ENCODE peak calls at places on chromosomes 2 and 18, in nine cellular contexts. N is lower lobe of right lung; X is progenitor cell of endocrine pancreas; I is stimulated activated CD8-positive, alpha-beta memory T cell treated with anti-CD3 and anti-CD28 coated beads, Interleukin-15, amount 100 ng/mL, for 48 hours; E is HS-5; Y is stimulated activated naive B cell treated with anti-CD40 and anti-IgM and Interleukin-4, amounts not matched to agents 10 μg/mL and 1 μg/mL and 100 μg/mL, for 72 hours; B is MCF 10A; O is mucosa of gallbladder; L is cardiac septum. R is an unnamed sample.

GRCh38 chr2:100643459-100643858 is 80.7 kb downstream of the PDCL3 start:
- DNase-seq in O (no peak), N (no peak), Y (no peak), B (no peak), X (no peak), L (no peak), E (no peak), I (no peak), R (no peak)

GRCh38 chr2:196565982-196566381 is 73.5 kb upstream of the CCDC150 start:
- DNase-seq in N (no peak), X (no peak), Y (no peak), I (no peak), B (no peak), E (no peak), L (no peak), O (no peak), R (no peak)

GRCh38 chr2:120904825-120905224 is 169.2 kb downstream of the GLI2 start:
- DNase-seq in E (no peak), L (no peak), B (no peak), I (no peak), X (no peak), Y (no peak), N (no peak), O (no peak), R (no peak)

GRCh38 chr18:80009661-80010550 is 21.5 kb upstream of the TXNL4A start:
- DNase-seq in L (peak), N (no peak), I (no peak), O (peak), B (peak), E (peak), X (no peak), Y (no peak), R (peak)

GRCh38 chr2:181058378-181059269 is 78.2 kb downstream of the UBE2E3 start:
- DNase-seq in I (no peak), E (no peak), N (no peak), L (no peak), B (peak), Y (no peak), O (peak), X (no peak), R (no peak)

GRCh38 chr2:25982273-25982967 is at the start of gene KIF3C:
- DNase-seq in E (no peak), O (peak), B (peak), L (peak), X (peak), N (peak), I (peak), Y (peak), R (peak)

GRCh38 chr2:33672896-33673295 is 73.8 kb upstream of the FAM98A start:
- DNase-seq in I (no peak), X (no peak), B (no peak), O (no peak), E (no peak), Y (no peak), N (no peak), L (no peak), R (no peak)

GRCh38 chr2:46540496-46541342 is 61.4 kb downstream of the TMEM247 start:
- DNase-seq in X (no peak), E (peak), N (no peak), O (peak), Y (no peak), I (no peak), B (peak), L (no peak), R (no peak)

GRCh38 chr2:14633031-14633430 is 514 bp downstream of the LRATD1 start:
- DNase-seq in E (no peak), B (peak), O (no peak), I (no peak), X (no peak), L (no peak), Y (no peak), N (peak), R (peak)

GRCh38 chr2:140714586-140714985 is 1416.2 kb downstream of the LRP1B start:
- DNase-seq in X (no peak), O (no peak), Y (no peak), L (no peak), N (no peak), I (no peak), B (no peak), E (no peak), R (no peak)

GRCh38 chr18:63979409-63979908 is 9.6 kb downstream of the SERPINB8 start:
- DNase-seq in X (peak), I (no peak), O (peak), N (no peak), Y (peak), B (peak), E (no peak), L (no peak), R (peak)

GRCh38 chr2:39504790-39505335 is 67.8 kb upstream of the MAP4K3 start:
- DNase-seq in N (no peak), E (peak), O (no peak), Y (no peak), B (peak), X (no peak), I (no peak), L (no peak), R (no peak)

GRCh38 chr2:164847966-164848365 is 6.3 kb upstream of the COBLL1 start:
- DNase-seq in Y (no peak), I (no peak), O (no peak), B (peak), X (no peak), E (no peak), L (no peak), N (no peak), R (no peak)

GRCh38 chr2:207082619-207083018 is 83.1 kb downstream of the KLF7 start:
- DNase-seq in E (no peak), B (no peak), N (no peak), Y (no peak), I (no peak), L (no peak), O (no peak), X (no peak), R (no peak)

GRCh38 chr18:48780151-48781001 is 170.4 kb downstream of the SMAD7 start:
- DNase-seq in B (no peak), L (no peak), N (peak), E (no peak), Y (no peak), O (no peak), X (no peak), I (no peak), R (no peak)

GRCh38 chr2:238868616-238869292 is 20.9 kb downstream of the TWIST2 start:
- DNase-seq in Y (no peak), X (no peak), I (no peak), O (peak), N (peak), E (no peak), L (peak), B (peak), R (peak)

GRCh38 chr2:205047273-205047839 is 502.1 kb downstream of the PARD3B start:
- DNase-seq in E (no peak), N (no peak), O (no peak), X (no peak), I (no peak), Y (no peak), L (no peak), B (no peak), R (no peak)

GRCh38 chr2:38436227-38436664 is 59.2 kb upstream of the ATL2 start:
- DNase-seq in L (no peak), E (no peak), O (no peak), Y (no peak), N (no peak), I (no peak), X (no peak), B (peak), R (no peak)

GRCh38 chr2:66522591-66523379 is 87.9 kb downstream of the MEIS1 start:
- DNase-seq in X (no peak), Y (no peak), L (no peak), O (no peak), I (no peak), N (no peak), E (no peak), B (no peak), R (no peak)

GRCh38 chr2:141417246-141417797 is 713.5 kb downstream of the LRP1B start:
- DNase-seq in E (no peak), Y (no peak), X (no peak), I (no peak), B (no peak), O (no peak), N (no peak), L (no peak), R (no peak)

GRCh38 chr2:60309941-60310680 is 243.3 kb downstream of the BCL11A start:
- DNase-seq in O (no peak), N (no peak), L (no peak), Y (no peak), X (no peak), E (no peak), I (no peak), B (no peak), R (no peak)

GRCh38 chr2:14494759-14495158 is 137.8 kb upstream of the LRATD1 start:
- DNase-seq in Y (no peak), X (no peak), O (no peak), E (no peak), B (no peak), N (no peak), I (no peak), L (no peak), R (no peak)

GRCh38 chr2:114032705-114033104 is 142.8 kb downstream of the ACTR3 start:
- DNase-seq in Y (no peak), E (no peak), B (no peak), I (no peak), L (no peak), O (no peak), N (no peak), X (no peak), R (no peak)

GRCh38 chr2:106075038-106075437 is 119.1 kb downstream of the UXS1 start:
- DNase-seq in O (no peak), L (no peak), E (no peak), I (no peak), B (no peak), Y (no peak), X (no peak), N (no peak), R (no peak)

GRCh38 chr18:8379187-8379941 is 229.9 kb upstream of the RAB12 start:
- DNase-seq in Y (no peak), N (no peak), X (no peak), E (no peak), B (no peak), L (no peak), I (no peak), O (no peak), R (no peak)

GRCh38 chr2:197893403-197894177 is 89.2 kb downstream of the PLCL1 start:
- DNase-seq in N (no peak), X (no peak), O (no peak), I (no peak), Y (no peak), B (no peak), E (no peak), L (no peak), R (peak)

GRCh38 chr2:219947575-219947974 is 320.1 kb downstream of the SLC4A3 start:
- DNase-seq in X (no peak), Y (no peak), E (peak), I (no peak), L (no peak), N (no peak), B (no peak), O (no peak), R (no peak)

GRCh38 chr18:31992836-31993575 is 25.6 kb upstream of the RNF125 start:
- DNase-seq in X (no peak), L (no peak), O (no peak), N (no peak), B (no peak), Y (no peak), E (no peak), I (no peak), R (no peak)

GRCh38 chr2:25312958-25313710 is 28.6 kb downstream of the DNMT3A start:
- DNase-seq in N (no peak), O (no peak), X (no peak), Y (no peak), E (no peak), L (no peak), I (no peak), B (no peak), R (no peak)

GRCh38 chr2:241569831-241570281 is 11.3 kb downstream of the BOK start:
- DNase-seq in B (no peak), I (no peak), O (no peak), Y (no peak), N (peak), X (no peak), E (no peak), L (no peak), R (no peak)

GRCh38 chr2:181683518-181684453 is 3.5 kb upstream of the NEUROD1 start:
- DNase-seq in I (no peak), B (peak), E (peak), L (no peak), N (no peak), X (no peak), Y (no peak), O (no peak), R (no peak)

GRCh38 chr18:71212222-71212621 is 923.4 kb downstream of the SOCS6 start:
- DNase-seq in L (no peak), E (no peak), I (no peak), O (no peak), X (no peak), N (no peak), B (no peak), Y (no peak), R (no peak)

GRCh38 chr2:202989749-202990148 is 24.9 kb upstream of the NBEAL1 start:
- DNase-seq in X (no peak), N (no peak), L (no peak), B (no peak), E (no peak), O (no peak), Y (no peak), I (no peak), R (no peak)

GRCh38 chr2:105235388-105236059 is 6.0 kb upstream of the GPR45 start:
- DNase-seq in O (peak), E (peak), Y (peak), N (peak), X (peak), I (peak), B (peak), L (no peak), R (peak)

GRCh38 chr2:45000921-45001628 is 8.2 kb downstream of the SIX2 start:
- DNase-seq in B (no peak), Y (no peak), L (peak), N (no peak), E (no peak), X (no peak), I (no peak), O (no peak), R (no peak)

GRCh38 chr2:96542357-96542977 is 5.9 kb downstream of the ARID5A start:
- DNase-seq in E (no peak), L (no peak), Y (no peak), X (no peak), N (no peak), B (no peak), O (no peak), I (no peak), R (no peak)

GRCh38 chr18:4433762-4434161 is 21.3 kb downstream of the DLGAP1 start:
- DNase-seq in I (no peak), X (no peak), N (no peak), E (no peak), Y (no peak), O (no peak), L (no peak), B (no peak), R (no peak)

R was measured in stomach.